ENCODE peak calls at places on chromosome 18, in ten cellular contexts. R is endothelial cell, D is AG04450, O is mesenteric fat pad, I is dorsolateral prefrontal cortex, M is HT1080, B is tibial artery, A is neuronal stem cell, Q is AG09309, N is spleen. P is an unnamed sample.

GRCh38 chr18:10497350-10497749 is 28.5 kb upstream of the NAPG start:
- DNase-seq in I (no peak), R (no peak), Q (no peak), A (no peak), D (no peak), M (no peak), N (no peak), O (no peak), B (no peak), P (no peak)

GRCh38 chr18:68507781-68508180 is 207.1 kb downstream of the TMX3 start:
- DNase-seq in N (no peak), Q (no peak), M (no peak), I (no peak), A (no peak), B (no peak), O (no peak), D (no peak), R (no peak), P (no peak)

GRCh38 chr18:55539240-55539639 is 48.8 kb downstream of the TCF4 start:
- DNase-seq in D (no peak), M (no peak), R (no peak), O (no peak), N (no peak), B (no peak), A (no peak), Q (peak), I (no peak), P (no peak)

GRCh38 chr18:8351173-8351572 is 258.1 kb upstream of the RAB12 start:
- DNase-seq in O (no peak), A (no peak), M (no peak), N (no peak), D (no peak), R (no peak), I (no peak), B (no peak), Q (no peak), P (no peak)

GRCh38 chr18:74316257-74317180 is 880 bp downstream of the C18orf63 start:
- DNase-seq in A (no peak), N (no peak), M (peak), Q (peak), B (no peak), O (no peak), R (no peak), D (peak), I (no peak), P (no peak)

GRCh38 chr18:51857989-51858388 is 482.0 kb upstream of the DCC start:
- DNase-seq in M (peak), Q (no peak), A (no peak), I (peak), N (no peak), B (no peak), D (no peak), O (no peak), R (no peak), P (no peak)

GRCh38 chr18:8424481-8424880 is 184.8 kb upstream of the RAB12 start:
- DNase-seq in N (no peak), A (no peak), O (no peak), R (no peak), D (no peak), B (no peak), M (no peak), Q (no peak), I (no peak), P (peak)

GRCh38 chr18:10332452-10332851 is 122.0 kb upstream of the APCDD1 start:
- DNase-seq in M (no peak), R (no peak), N (no peak), A (peak), O (no peak), B (no peak), I (no peak), D (no peak), Q (no peak), P (no peak)

GRCh38 chr18:54263904-54264336 is 5.4 kb upstream of the POLI start:
- DNase-seq in A (no peak), O (no peak), R (no peak), M (no peak), D (no peak), N (no peak), Q (no peak), B (no peak), I (no peak), P (no peak)

GRCh38 chr18:49690307-49690706 is 123.0 kb downstream of the ACAA2 start:
- DNase-seq in I (no peak), M (peak), Q (peak), N (no peak), D (peak), B (no peak), R (no peak), A (no peak), O (no peak), P (no peak)

GRCh38 chr18:36544036-36544725 is 246.7 kb downstream of the FHOD3 start:
- DNase-seq in N (no peak), R (no peak), A (no peak), B (peak), M (no peak), Q (no peak), I (no peak), D (no peak), O (no peak), P (peak)

GRCh38 chr18:13039806-13040205 is 48.6 kb downstream of the CEP192 start:
- DNase-seq in A (no peak), M (no peak), Q (no peak), I (no peak), N (no peak), O (no peak), D (no peak), B (no peak), R (no peak), P (no peak)

GRCh38 chr18:24514439-24514838 is 54.0 kb downstream of the HRH4 start:
- DNase-seq in B (no peak), I (no peak), O (no peak), A (peak), R (no peak), Q (no peak), N (no peak), D (no peak), M (peak), P (no peak)

GRCh38 chr18:3384664-3385189 is 65.2 kb upstream of the TGIF1 start:
- DNase-seq in I (no peak), B (no peak), R (no peak), N (no peak), D (no peak), O (no peak), A (no peak), Q (no peak), M (no peak), P (no peak)

GRCh38 chr18:31678425-31678824 is 6.0 kb downstream of the B4GALT6 start:
- DNase-seq in D (no peak), A (no peak), Q (no peak), I (no peak), M (no peak), B (no peak), R (no peak), N (no peak), O (no peak), P (no peak)

GRCh38 chr18:49628119-49628518 is 66.3 kb downstream of the LIPG start:
- DNase-seq in A (no peak), O (no peak), Q (no peak), M (peak), N (no peak), I (no peak), D (no peak), B (no peak), R (no peak), P (no peak)

GRCh38 chr18:9428862-9429661 is 46.3 kb upstream of the RALBP1 start:
- DNase-seq in O (no peak), B (no peak), Q (no peak), A (no peak), D (no peak), M (no peak), R (no peak), I (no peak), N (no peak), P (no peak)

GRCh38 chr18:71168576-71169145 is 879.8 kb downstream of the SOCS6 start:
- DNase-seq in M (no peak), Q (no peak), N (no peak), I (no peak), D (no peak), R (no peak), O (no peak), B (no peak), A (no peak), P (no peak)

GRCh38 chr18:32613821-32614220 is 143.1 kb upstream of the GAREM1 start:
- DNase-seq in O (no peak), D (no peak), B (no peak), M (no peak), A (no peak), N (no peak), I (no peak), Q (no peak), R (no peak), P (no peak)

GRCh38 chr18:79601234-79601633 is 78.4 kb upstream of the CTDP1 start:
- DNase-seq in N (no peak), A (no peak), M (no peak), D (no peak), R (no peak), Q (no peak), O (peak), I (no peak), B (no peak), P (no peak)

GRCh38 chr18:47184419-47185050 is 8.4 kb upstream of the IER3IP1 start:
- DNase-seq in O (no peak), B (no peak), Q (peak), N (no peak), M (peak), A (no peak), R (no peak), D (no peak), I (no peak), P (no peak)

GRCh38 chr18:59446012-59446411 is 86.9 kb upstream of the LMAN1 start:
- DNase-seq in M (no peak), Q (peak), B (no peak), N (no peak), D (no peak), A (peak), R (peak), I (no peak), O (no peak), P (no peak)

GRCh38 chr18:79567481-79568147 is 112.0 kb upstream of the CTDP1 start:
- DNase-seq in A (peak), B (no peak), O (peak), D (peak), R (peak), I (peak), N (peak), M (peak), Q (peak), P (no peak)

GRCh38 chr18:6044773-6045172 is 149.5 kb upstream of the TMEM200C start:
- DNase-seq in A (no peak), O (no peak), N (no peak), Q (no peak), M (no peak), I (no peak), D (no peak), B (no peak), R (no peak), P (no peak)

GRCh38 chr18:75421656-75422055 is 5.8 kb downstream of the SMIM21 start:
- DNase-seq in R (no peak), D (no peak), B (no peak), Q (no peak), A (no peak), O (no peak), I (no peak), M (no peak), N (no peak), P (no peak)

GRCh38 chr18:23424616-23425015 is 28.5 kb upstream of the RIOK3 start:
- DNase-seq in A (no peak), Q (no peak), D (no peak), O (no peak), I (no peak), N (no peak), R (no peak), B (no peak), M (no peak), P (no peak)

GRCh38 chr18:68972176-68972575 is 174.3 kb downstream of the CCDC102B start:
- DNase-seq in O (no peak), R (no peak), B (no peak), D (no peak), A (no peak), Q (no peak), I (no peak), N (no peak), M (peak), P (no peak)

GRCh38 chr18:41311571-41312240 is 643.3 kb upstream of the PIK3C3 start:
- DNase-seq in O (no peak), M (no peak), R (no peak), N (no peak), I (no peak), A (no peak), B (no peak), D (no peak), Q (no peak), P (no peak)

GRCh38 chr18:47204908-47205522 is 28.9 kb upstream of the IER3IP1 start:
- DNase-seq in D (peak), M (peak), Q (no peak), I (no peak), R (peak), B (no peak), N (no peak), A (no peak), O (no peak), P (no peak)

GRCh38 chr18:332007-332406 is 64.2 kb upstream of the THOC1 start:
- DNase-seq in D (no peak), N (no peak), M (no peak), I (no peak), B (peak), A (no peak), O (no peak), R (peak), Q (no peak), P (no peak)

GRCh38 chr18:60662491-60662890 is 289.9 kb upstream of the MC4R start:
- DNase-seq in Q (no peak), M (no peak), R (no peak), B (no peak), I (no peak), N (peak), O (no peak), D (no peak), A (no peak), P (no peak)

GRCh38 chr18:74197705-74198341 is 49.5 kb downstream of the TIMM21 start:
- DNase-seq in N (no peak), B (no peak), I (no peak), M (no peak), Q (no peak), R (no peak), A (no peak), D (no peak), O (no peak), P (no peak)

GRCh38 chr18:70693196-70693595 is 404.4 kb downstream of the SOCS6 start:
- DNase-seq in R (no peak), Q (no peak), D (peak), B (no peak), O (no peak), N (no peak), M (peak), I (no peak), A (peak), P (no peak)

GRCh38 chr18:74194691-74195090 is 46.4 kb downstream of the TIMM21 start:
- DNase-seq in O (no peak), D (no peak), B (no peak), A (no peak), I (no peak), M (no peak), Q (no peak), N (no peak), R (no peak), P (no peak)

GRCh38 chr18:77101410-77102245 is 31.0 kb downstream of the MBP start:
- DNase-seq in D (peak), R (no peak), Q (peak), A (no peak), O (no peak), M (peak), N (peak), I (no peak), B (peak), P (no peak)

GRCh38 chr18:34114996-34115395 is 109.7 kb downstream of the NOL4 start:
- DNase-seq in I (no peak), A (no peak), D (no peak), O (no peak), M (no peak), R (no peak), Q (no peak), N (no peak), B (no peak), P (no peak)

GRCh38 chr18:52313213-52313612 is 26.8 kb upstream of the DCC start:
- DNase-seq in Q (no peak), I (no peak), B (no peak), M (peak), O (no peak), D (no peak), A (no peak), N (no peak), R (no peak), P (no peak)

GRCh38 chr18:55461843-55462242 is 126.1 kb downstream of the TCF4 start:
- DNase-seq in B (no peak), A (no peak), I (no peak), O (no peak), Q (no peak), N (no peak), M (no peak), D (no peak), R (no peak), P (no peak)